ENCODE peak calls at places on chromosome 5, in four cellular contexts. T is thyroid gland, U is K562, A is body of pancreas. P is an unnamed sample.

GRCh38 chr5:19235101-19235584 is 752.9 kb downstream of the CDH18 start:
- DNase-seq in T (no peak), U (no peak), A (no peak), P (no peak)

GRCh38 chr5:143200781-143201398 is 202.6 kb downstream of the NR3C1 start:
- DNase-seq in T (no peak), U (peak), A (no peak), P (no peak)

GRCh38 chr5:94545870-94546625 is 72.4 kb downstream of the KIAA0825 start:
- DNase-seq in T (no peak), U (no peak), A (no peak), P (no peak)

GRCh38 chr5:166724284-166724683 is 1567.2 kb upstream of the WWC1 start:
- DNase-seq in T (no peak), U (no peak), A (no peak), P (no peak)

GRCh38 chr5:180081481-180081880 is 9.9 kb upstream of the RNF130 start:
- DNase-seq in T (no peak), U (no peak), A (no peak), P (no peak)

GRCh38 chr5:151772029-151772867 is 494 bp downstream of the G3BP1 start:
- DNase-seq in T (peak), U (peak), A (peak), P (peak)

GRCh38 chr5:77486344-77486962 is 5.7 kb downstream of the WDR41 start:
- DNase-seq in T (peak), U (no peak), A (peak), P (no peak)

GRCh38 chr5:16234598-16234997 is 55.0 kb upstream of the MARCHF11 start:
- DNase-seq in T (no peak), U (no peak), A (no peak), P (no peak)

GRCh38 chr5:105978011-105978410 is 1692.7 kb downstream of the EFNA5 start:
- DNase-seq in T (no peak), U (no peak), A (no peak), P (no peak)

GRCh38 chr5:41270423-41271251 is 57.3 kb upstream of the C6 start:
- DNase-seq in T (peak), U (no peak), A (peak), P (peak)

GRCh38 chr5:20353481-20353880 is 365.5 kb upstream of the CDH18 start:
- DNase-seq in T (no peak), U (no peak), A (no peak), P (no peak)

GRCh38 chr5:27241564-27242257 is 203.3 kb upstream of the CDH9 start:
- DNase-seq in T (no peak), U (no peak), A (no peak), P (no peak)

GRCh38 chr5:122267195-122267594 is 44.8 kb upstream of the SNCAIP start:
- DNase-seq in T (no peak), U (no peak), A (no peak), P (no peak)

GRCh38 chr5:83426855-83427254 is 44.7 kb upstream of the VCAN start:
- DNase-seq in T (no peak), U (no peak), A (no peak), P (no peak)

GRCh38 chr5:124001216-124001615 is 489.2 kb downstream of the CSNK1G3 start:
- DNase-seq in T (no peak), U (no peak), A (no peak), P (no peak)

GRCh38 chr5:41510176-41510831 is at the start of gene PLCXD3:
- DNase-seq in T (no peak), U (no peak), A (peak), P (peak)

GRCh38 chr5:116632890-116633289 is 58.3 kb upstream of the SEMA6A start:
- DNase-seq in T (no peak), U (no peak), A (no peak), P (no peak)

GRCh38 chr5:168027002-168027401 is 264.4 kb upstream of the WWC1 start:
- DNase-seq in T (no peak), U (no peak), A (no peak), P (no peak)

GRCh38 chr5:178232124-178232919 is at the start of gene PHYKPL:
- DNase-seq in T (peak), U (peak), A (peak), P (peak)

GRCh38 chr5:60473654-60474053 is 226.3 kb downstream of the DEPDC1B start:
- DNase-seq in T (no peak), U (no peak), A (no peak), P (no peak)

GRCh38 chr5:14109041-14109747 is 33.9 kb upstream of the TRIO start:
- DNase-seq in T (no peak), U (no peak), A (no peak), P (no peak)

GRCh38 chr5:87099967-87100366 is 167.7 kb upstream of the RASA1 start:
- DNase-seq in T (no peak), U (no peak), A (no peak), P (no peak)

GRCh38 chr5:73908440-73908839 is 282.4 kb downstream of the ARHGEF28 start:
- DNase-seq in T (no peak), U (no peak), A (no peak), P (no peak)

GRCh38 chr5:8553364-8553763 is 684.4 kb downstream of the MTRR start:
- DNase-seq in T (no peak), U (no peak), A (no peak), P (no peak)

GRCh38 chr5:17785774-17786173 is 151.5 kb downstream of the TAF11L14 start:
- DNase-seq in T (no peak), U (no peak), A (no peak), P (no peak)

GRCh38 chr5:78509884-78510769 is 138.4 kb downstream of the LHFPL2 start:
- DNase-seq in T (peak), U (peak), A (peak), P (peak)

GRCh38 chr5:143225511-143225910 is 178.0 kb downstream of the NR3C1 start:
- DNase-seq in T (no peak), U (no peak), A (no peak), P (no peak)

GRCh38 chr5:71734141-71734540 is 15.1 kb downstream of the CARTPT start:
- DNase-seq in T (no peak), U (no peak), A (no peak), P (no peak)

GRCh38 chr5:10564838-10565784 is 1.2 kb downstream of the ANKRD33B start:
- DNase-seq in T (no peak), U (peak), A (no peak), P (no peak)

GRCh38 chr5:97182571-97183099 is 412 bp downstream of the RIOK2 start:
- DNase-seq in T (no peak), U (peak), A (no peak), P (no peak)

GRCh38 chr5:149313151-149313841 is 32.0 kb upstream of the GRPEL2 start:
- DNase-seq in T (no peak), U (no peak), A (no peak), P (no peak)

GRCh38 chr5:32170303-32171170 is 3.6 kb downstream of the GOLPH3 start:
- DNase-seq in T (no peak), U (no peak), A (no peak), P (no peak)

GRCh38 chr5:82991678-82992323 is 85.4 kb downstream of the TMEM167A start:
- DNase-seq in T (no peak), U (no peak), A (no peak), P (no peak)

GRCh38 chr5:176596689-176597416 is 13.1 kb downstream of the GPRIN1 start:
- DNase-seq in T (peak), U (no peak), A (peak), P (peak)
- TF ChIP-seq CTCF in T (peak), U (no peak), A (no peak), P (peak)

DNA sequence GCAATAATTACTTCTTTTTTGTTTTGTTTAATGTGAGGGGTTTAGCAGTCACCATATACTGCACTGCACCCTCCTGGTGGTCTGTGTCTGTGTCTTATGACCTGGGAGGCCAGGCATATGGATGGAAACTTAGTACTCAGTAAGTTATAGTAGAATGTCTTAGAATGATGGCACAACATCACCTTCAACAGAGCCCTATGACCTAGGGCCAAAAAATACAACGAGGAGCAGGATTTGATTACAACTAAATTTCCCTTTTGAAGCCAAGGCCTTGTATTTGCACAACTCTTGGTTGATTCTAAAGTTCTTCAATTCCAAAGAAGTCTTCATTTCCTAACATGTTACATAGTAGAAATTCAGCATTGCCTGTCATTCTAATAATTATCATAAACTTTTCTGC is 422.1 kb upstream of the PIK3R1 start:
- DNase-seq in T (no peak), U (no peak), A (no peak), P (no peak)
- H3K27ac ChIP-seq in T (no peak), U (no peak), A (no peak), P (no peak)

GRCh38 chr5:134503088-134503936 is 22.2 kb upstream of the JADE2 start:
- DNase-seq in T (peak), U (peak), A (peak), P (peak)
- TF ChIP-seq POLR2A in T (no peak), U (no peak), A (peak), P (no peak)

DNA sequence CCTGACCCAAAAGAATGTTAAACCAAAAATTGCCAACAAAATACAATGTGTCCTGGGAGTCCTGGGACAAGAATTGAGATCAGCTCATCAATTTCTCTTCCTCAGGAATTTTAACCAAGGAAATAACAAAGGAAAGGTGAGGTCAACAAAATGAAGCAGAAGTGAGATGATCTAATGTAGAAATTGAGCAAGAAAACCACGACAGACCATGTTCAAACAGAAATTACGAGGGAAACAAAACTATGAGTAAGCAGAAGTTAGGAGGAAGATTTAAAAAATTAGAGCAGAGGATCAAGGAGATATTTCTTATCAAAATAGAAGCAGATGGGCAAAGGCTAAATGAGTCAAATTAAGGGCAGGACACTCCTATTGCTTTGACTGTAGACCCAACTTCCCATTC is 97.5 kb downstream of the HINT1 start:
- DNase-seq in T (no peak), U (no peak), A (no peak), P (no peak)
- TF ChIP-seq CTCF in T (no peak), U (no peak), A (no peak), P (no peak)

GRCh38 chr5:55625603-55625875 is 86.6 kb downstream of the SLC38A9 start:
- DNase-seq in T (no peak), U (no peak), A (no peak), P (no peak)
- H3K27ac ChIP-seq in T (no peak), U (no peak), A (no peak), P (no peak)

P was measured in Peyer's patch.